ENCODE peak calls at places on chromosomes 3 and 15, in seven cellular contexts. One of them, this sample, is unnamed.

GRCh38 chr3:20022954-20023644 is 11.0 kb upstream of the PP2D1 start:
- DNase-seq in globus pallidus: no peak
- DNase-seq in DMS 273 treated with DMSO at 0.1 percent for 48 hours: no peak
- DNase-seq in HepG2: no peak
- DNase-seq in choroid plexus epithelial cell: no peak
- DNase-seq in activated CD8-positive, alpha-beta memory T cell treated with anti-CD3 and anti-CD28 coated beads for 48 hours: no peak
- DNase-seq in Kasumi-1: no peak
- DNase-seq in this sample: no peak

GRCh38 chr3:116524455-116524854 is 79.2 kb upstream of the LSAMP start:
- DNase-seq in Kasumi-1: no peak
- DNase-seq in DMS 273 treated with DMSO at 0.1 percent for 48 hours: no peak
- DNase-seq in activated CD8-positive, alpha-beta memory T cell treated with anti-CD3 and anti-CD28 coated beads for 48 hours: no peak
- DNase-seq in choroid plexus epithelial cell: no peak
- DNase-seq in globus pallidus: no peak
- DNase-seq in HepG2: no peak
- DNase-seq in this sample: no peak

GRCh38 chr15:34122771-34123183 is 20.9 kb downstream of the PGBD4 start:
- DNase-seq in Kasumi-1: no peak
- DNase-seq in activated CD8-positive, alpha-beta memory T cell treated with anti-CD3 and anti-CD28 coated beads for 48 hours: no peak
- DNase-seq in globus pallidus: no peak
- DNase-seq in DMS 273 treated with DMSO at 0.1 percent for 48 hours: no peak
- DNase-seq in choroid plexus epithelial cell: peak
- DNase-seq in HepG2: peak
- DNase-seq in this sample: no peak

GRCh38 chr3:53185761-53186465 is 24.9 kb downstream of the PRKCD start:
- DNase-seq in DMS 273 treated with DMSO at 0.1 percent for 48 hours: no peak
- DNase-seq in globus pallidus: no peak
- DNase-seq in Kasumi-1: no peak
- DNase-seq in activated CD8-positive, alpha-beta memory T cell treated with anti-CD3 and anti-CD28 coated beads for 48 hours: no peak
- DNase-seq in HepG2: no peak
- DNase-seq in choroid plexus epithelial cell: no peak
- DNase-seq in this sample: no peak

GRCh38 chr3:149969110-149969944 is 1.4 kb downstream of the PFN2 start:
- DNase-seq in DMS 273 treated with DMSO at 0.1 percent for 48 hours: peak
- DNase-seq in Kasumi-1: no peak
- DNase-seq in HepG2: peak
- DNase-seq in globus pallidus: peak
- DNase-seq in activated CD8-positive, alpha-beta memory T cell treated with anti-CD3 and anti-CD28 coated beads for 48 hours: no peak
- DNase-seq in choroid plexus epithelial cell: peak
- DNase-seq in this sample: peak

GRCh38 chr15:91482799-91483198 is 370.7 kb upstream of the SLCO3A1 start:
- DNase-seq in HepG2: no peak
- DNase-seq in Kasumi-1: no peak
- DNase-seq in DMS 273 treated with DMSO at 0.1 percent for 48 hours: no peak
- DNase-seq in choroid plexus epithelial cell: no peak
- DNase-seq in globus pallidus: no peak
- DNase-seq in activated CD8-positive, alpha-beta memory T cell treated with anti-CD3 and anti-CD28 coated beads for 48 hours: no peak
- DNase-seq in this sample: no peak

GRCh38 chr3:49647741-49648140 is 26.4 kb upstream of the APEH start:
- DNase-seq in HepG2: no peak
- DNase-seq in DMS 273 treated with DMSO at 0.1 percent for 48 hours: no peak
- DNase-seq in globus pallidus: no peak
- DNase-seq in Kasumi-1: peak
- DNase-seq in activated CD8-positive, alpha-beta memory T cell treated with anti-CD3 and anti-CD28 coated beads for 48 hours: no peak
- DNase-seq in choroid plexus epithelial cell: peak
- DNase-seq in this sample: no peak

GRCh38 chr3:186239321-186239720 is 122.7 kb downstream of the DGKG start:
- DNase-seq in DMS 273 treated with DMSO at 0.1 percent for 48 hours: peak
- DNase-seq in globus pallidus: no peak
- DNase-seq in HepG2: no peak
- DNase-seq in activated CD8-positive, alpha-beta memory T cell treated with anti-CD3 and anti-CD28 coated beads for 48 hours: no peak
- DNase-seq in choroid plexus epithelial cell: no peak
- DNase-seq in Kasumi-1: peak
- DNase-seq in this sample: peak

GRCh38 chr3:192851821-192852352 is 65.8 kb downstream of the MB21D2 start:
- DNase-seq in HepG2: peak
- DNase-seq in Kasumi-1: peak
- DNase-seq in DMS 273 treated with DMSO at 0.1 percent for 48 hours: no peak
- DNase-seq in globus pallidus: peak
- DNase-seq in activated CD8-positive, alpha-beta memory T cell treated with anti-CD3 and anti-CD28 coated beads for 48 hours: no peak
- DNase-seq in choroid plexus epithelial cell: peak
- DNase-seq in this sample: peak

GRCh38 chr3:70249509-70250160 is 62.8 kb downstream of the MDFIC2 start:
- DNase-seq in Kasumi-1: no peak
- DNase-seq in DMS 273 treated with DMSO at 0.1 percent for 48 hours: no peak
- DNase-seq in globus pallidus: no peak
- DNase-seq in choroid plexus epithelial cell: peak
- DNase-seq in activated CD8-positive, alpha-beta memory T cell treated with anti-CD3 and anti-CD28 coated beads for 48 hours: no peak
- DNase-seq in HepG2: no peak
- DNase-seq in this sample: no peak

GRCh38 chr3:127512256-127512655 is 78.3 kb downstream of the TPRA1 start:
- DNase-seq in Kasumi-1: no peak
- DNase-seq in DMS 273 treated with DMSO at 0.1 percent for 48 hours: no peak
- DNase-seq in choroid plexus epithelial cell: no peak
- DNase-seq in HepG2: no peak
- DNase-seq in activated CD8-positive, alpha-beta memory T cell treated with anti-CD3 and anti-CD28 coated beads for 48 hours: no peak
- DNase-seq in globus pallidus: no peak
- DNase-seq in this sample: no peak

GRCh38 chr3:195013411-195013810 is 257.5 kb downstream of the XXYLT1 start:
- DNase-seq in HepG2: no peak
- DNase-seq in Kasumi-1: no peak
- DNase-seq in globus pallidus: no peak
- DNase-seq in activated CD8-positive, alpha-beta memory T cell treated with anti-CD3 and anti-CD28 coated beads for 48 hours: no peak
- DNase-seq in choroid plexus epithelial cell: no peak
- DNase-seq in DMS 273 treated with DMSO at 0.1 percent for 48 hours: no peak
- DNase-seq in this sample: no peak

GRCh38 chr3:127006781-127007436 is 24.0 kb downstream of the PLXNA1 start:
- DNase-seq in HepG2: no peak
- DNase-seq in globus pallidus: no peak
- DNase-seq in DMS 273 treated with DMSO at 0.1 percent for 48 hours: no peak
- DNase-seq in Kasumi-1: no peak
- DNase-seq in choroid plexus epithelial cell: no peak
- DNase-seq in activated CD8-positive, alpha-beta memory T cell treated with anti-CD3 and anti-CD28 coated beads for 48 hours: no peak
- DNase-seq in this sample: no peak

GRCh38 chr15:77396692-77397091 is 23.2 kb downstream of the PEAK1 start:
- DNase-seq in HepG2: no peak
- DNase-seq in Kasumi-1: no peak
- DNase-seq in DMS 273 treated with DMSO at 0.1 percent for 48 hours: no peak
- DNase-seq in activated CD8-positive, alpha-beta memory T cell treated with anti-CD3 and anti-CD28 coated beads for 48 hours: no peak
- DNase-seq in globus pallidus: no peak
- DNase-seq in choroid plexus epithelial cell: no peak
- DNase-seq in this sample: no peak

GRCh38 chr15:99250001-99250400 is 620 bp upstream of the TTC23 start:
- DNase-seq in DMS 273 treated with DMSO at 0.1 percent for 48 hours: no peak
- DNase-seq in activated CD8-positive, alpha-beta memory T cell treated with anti-CD3 and anti-CD28 coated beads for 48 hours: no peak
- DNase-seq in HepG2: no peak
- DNase-seq in Kasumi-1: no peak
- DNase-seq in choroid plexus epithelial cell: no peak
- DNase-seq in globus pallidus: no peak
- DNase-seq in this sample: no peak

GRCh38 chr3:46098319-46098761 is 71.1 kb upstream of the XCR1 start:
- DNase-seq in HepG2: no peak
- DNase-seq in activated CD8-positive, alpha-beta memory T cell treated with anti-CD3 and anti-CD28 coated beads for 48 hours: no peak
- DNase-seq in Kasumi-1: peak
- DNase-seq in choroid plexus epithelial cell: peak
- DNase-seq in DMS 273 treated with DMSO at 0.1 percent for 48 hours: no peak
- DNase-seq in globus pallidus: no peak
- DNase-seq in this sample: no peak

GRCh38 chr3:29871087-29871486 is 590.2 kb downstream of the RBMS3 start:
- DNase-seq in DMS 273 treated with DMSO at 0.1 percent for 48 hours: no peak
- DNase-seq in activated CD8-positive, alpha-beta memory T cell treated with anti-CD3 and anti-CD28 coated beads for 48 hours: no peak
- DNase-seq in Kasumi-1: no peak
- DNase-seq in globus pallidus: no peak
- DNase-seq in HepG2: no peak
- DNase-seq in choroid plexus epithelial cell: no peak
- DNase-seq in this sample: no peak

GRCh38 chr3:168968611-168969010 is 694.9 kb downstream of the MECOM start:
- DNase-seq in globus pallidus: no peak
- DNase-seq in HepG2: no peak
- DNase-seq in choroid plexus epithelial cell: peak
- DNase-seq in activated CD8-positive, alpha-beta memory T cell treated with anti-CD3 and anti-CD28 coated beads for 48 hours: no peak
- DNase-seq in DMS 273 treated with DMSO at 0.1 percent for 48 hours: no peak
- DNase-seq in Kasumi-1: no peak
- DNase-seq in this sample: no peak

GRCh38 chr15:39142500-39142899 is 438.4 kb upstream of the THBS1 start:
- DNase-seq in DMS 273 treated with DMSO at 0.1 percent for 48 hours: no peak
- DNase-seq in HepG2: no peak
- DNase-seq in globus pallidus: no peak
- DNase-seq in choroid plexus epithelial cell: no peak
- DNase-seq in activated CD8-positive, alpha-beta memory T cell treated with anti-CD3 and anti-CD28 coated beads for 48 hours: no peak
- DNase-seq in Kasumi-1: no peak
- DNase-seq in this sample: no peak

GRCh38 chr15:70831094-70831911 is 22.7 kb downstream of the LARP6 start:
- DNase-seq in Kasumi-1: no peak
- DNase-seq in DMS 273 treated with DMSO at 0.1 percent for 48 hours: no peak
- DNase-seq in HepG2: no peak
- DNase-seq in globus pallidus: no peak
- DNase-seq in activated CD8-positive, alpha-beta memory T cell treated with anti-CD3 and anti-CD28 coated beads for 48 hours: no peak
- DNase-seq in choroid plexus epithelial cell: no peak
- DNase-seq in this sample: no peak